ENCODE peak calls at places on chromosome X, in ten cellular contexts. J is fibroblast of pulmonary artery; F is HCT116; V is A549; D is tibial nerve; B is thoracic aorta; T is cardiac muscle cell; L is CD4-positive, CD25-positive, alpha-beta regulatory T cell; X is spleen; U is brain microvascular endothelial cell. G is an unnamed sample.

GRCh38 chrX:12308420-12308819 is 170.1 kb downstream of the FRMPD4 start:
- DNase-seq in V (peak), X (no peak), J (no peak), L (no peak), U (no peak), B (no peak), D (no peak), T (no peak), F (no peak), G (no peak)

GRCh38 chrX:42273387-42273786 is 350.0 kb upstream of the CASK start:
- DNase-seq in U (no peak), V (no peak), F (no peak), X (no peak), B (no peak), L (no peak), D (no peak), J (no peak), T (no peak), G (no peak)

GRCh38 chrX:119625843-119626242 is 19.6 kb upstream of the NKRF start:
- DNase-seq in D (no peak), X (no peak), F (no peak), T (no peak), J (no peak), L (no peak), U (no peak), V (no peak), B (no peak), G (no peak)

GRCh38 chrX:105221374-105221773 is 880 bp upstream of the TEX13A start:
- DNase-seq in U (no peak), T (no peak), F (no peak), V (no peak), L (no peak), D (no peak), B (no peak), X (no peak), J (no peak), G (no peak)

GRCh38 chrX:18966624-18967023 is 17.3 kb downstream of the PHKA2 start:
- DNase-seq in T (no peak), B (no peak), L (no peak), D (no peak), J (no peak), U (no peak), X (no peak), F (no peak), V (no peak), G (no peak)

GRCh38 chrX:71326394-71326793 is 24.8 kb downstream of the ITGB1BP2 start:
- DNase-seq in J (no peak), F (no peak), D (no peak), L (no peak), T (no peak), U (no peak), B (no peak), X (no peak), V (no peak), G (no peak)

GRCh38 chrX:110081740-110082139 is 78.8 kb downstream of the TMEM164 start:
- DNase-seq in U (peak), B (no peak), X (no peak), J (peak), T (no peak), D (no peak), F (no peak), V (peak), L (no peak), G (no peak)

GRCh38 chrX:110418220-110418856 is 59.7 kb downstream of the RTL9 start:
- DNase-seq in F (no peak), U (peak), X (no peak), D (no peak), L (no peak), V (peak), J (peak), B (no peak), T (peak), G (peak)

GRCh38 chrX:110146521-110146920 is 143.6 kb downstream of the TMEM164 start:
- DNase-seq in J (peak), U (peak), V (peak), D (no peak), L (peak), F (peak), B (no peak), X (no peak), T (peak), G (peak)

GRCh38 chrX:71493111-71493613 is 39.7 kb upstream of the OGT start:
- DNase-seq in U (no peak), L (no peak), D (peak), X (no peak), J (peak), B (no peak), F (no peak), T (no peak), V (no peak), G (no peak)

GRCh38 chrX:50973199-50973598 is 62.7 kb downstream of the BMP15 start:
- DNase-seq in B (no peak), D (no peak), V (no peak), U (no peak), X (no peak), J (no peak), F (no peak), T (no peak), L (no peak), G (no peak)

GRCh38 chrX:16138108-16138427 is 14.7 kb downstream of the GRPR start:
- DNase-seq in T (peak), D (no peak), X (no peak), B (no peak), J (peak), U (no peak), V (peak), F (peak), L (no peak), G (no peak)

GRCh38 chrX:35380808-35381700 is 417.1 kb upstream of the MAGEB16 start:
- DNase-seq in B (no peak), L (no peak), F (no peak), D (no peak), X (no peak), U (no peak), V (peak), T (peak), J (peak), G (peak)

GRCh38 chrX:151870603-151871002 is 42.1 kb upstream of the MAGEA4 start:
- DNase-seq in V (peak), U (peak), F (peak), L (no peak), X (no peak), B (no peak), J (peak), T (no peak), D (no peak), G (no peak)

GRCh38 chrX:129957241-129958099 is 25.0 kb upstream of the BCORL1 start:
- DNase-seq in D (no peak), X (peak), J (peak), B (no peak), T (peak), F (peak), L (no peak), U (no peak), V (peak), G (no peak)

GRCh38 chrX:33134164-33134563 is 77.2 kb downstream of the DMD start:
- DNase-seq in B (no peak), X (no peak), V (no peak), F (no peak), T (no peak), U (no peak), L (no peak), D (no peak), J (no peak), G (no peak)

GRCh38 chrX:8879750-8880149 is 78.6 kb upstream of the FAM9A start:
- DNase-seq in V (peak), F (no peak), D (no peak), T (no peak), J (peak), B (no peak), L (no peak), X (no peak), U (peak), G (peak)

GRCh38 chrX:43939187-43939926 is 33.8 kb downstream of the NDP start:
- DNase-seq in X (no peak), J (peak), V (peak), T (no peak), U (no peak), F (no peak), D (no peak), L (no peak), B (no peak), G (no peak)

DNA sequence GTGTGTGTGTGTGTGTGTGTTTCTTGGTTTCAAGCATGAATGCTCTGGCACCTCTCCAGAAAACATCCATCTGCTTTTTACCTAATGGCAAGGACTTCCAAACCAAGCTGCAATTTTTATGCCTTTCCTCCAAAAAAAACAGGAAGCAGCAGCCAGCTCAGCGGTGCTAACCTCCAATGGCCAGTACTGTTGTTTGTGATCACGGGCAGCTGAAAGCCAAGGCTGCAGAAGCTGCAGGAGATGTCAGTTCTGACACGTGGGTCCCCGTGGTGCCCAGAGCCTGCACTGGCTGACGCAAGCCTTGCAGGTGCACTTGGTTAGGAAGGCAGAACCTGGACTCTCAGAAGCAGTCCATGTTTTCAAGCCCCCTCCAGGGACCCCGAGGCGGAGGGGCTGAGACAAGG is 313.6 kb upstream of the DDX53 start:
- DNase-seq in D (peak), L (no peak), X (peak), F (no peak), U (peak), V (no peak), T (peak), B (peak), J (peak), G (no peak)
- H3K4me3 ChIP-seq in D (no peak), L (no peak), X (no peak), F (no peak), U (no peak), V (no peak), T (no peak), B (peak), J (no peak), G (no peak)

DNA sequence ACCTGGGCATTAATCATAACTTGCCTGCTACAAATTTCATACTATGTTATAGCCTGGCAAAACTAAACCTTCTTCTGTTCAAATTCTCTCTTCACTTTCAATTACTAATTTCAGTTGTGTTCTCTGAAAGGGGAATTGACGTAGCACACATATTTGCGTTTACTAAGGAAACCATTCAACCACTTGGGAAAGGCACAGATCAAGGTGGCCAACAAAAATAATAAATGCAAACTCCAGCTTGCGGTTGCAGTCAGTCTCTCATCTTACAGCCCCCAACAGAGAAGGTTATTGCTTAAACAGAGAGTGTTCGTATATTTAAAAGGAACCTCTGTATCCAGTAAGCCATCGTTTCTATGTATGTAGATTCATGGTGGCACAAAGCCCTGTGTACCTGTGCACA is 4.0 kb downstream of the SRPX start:
- DNase-seq in F (no peak), B (no peak), X (no peak), L (no peak), V (no peak), D (no peak), U (no peak), T (no peak), J (no peak), G (no peak)
- H3K4me3 ChIP-seq in F (no peak), B (no peak), X (no peak), L (no peak), V (no peak), D (no peak), U (no peak), T (no peak), J (peak), G (no peak)

DNA sequence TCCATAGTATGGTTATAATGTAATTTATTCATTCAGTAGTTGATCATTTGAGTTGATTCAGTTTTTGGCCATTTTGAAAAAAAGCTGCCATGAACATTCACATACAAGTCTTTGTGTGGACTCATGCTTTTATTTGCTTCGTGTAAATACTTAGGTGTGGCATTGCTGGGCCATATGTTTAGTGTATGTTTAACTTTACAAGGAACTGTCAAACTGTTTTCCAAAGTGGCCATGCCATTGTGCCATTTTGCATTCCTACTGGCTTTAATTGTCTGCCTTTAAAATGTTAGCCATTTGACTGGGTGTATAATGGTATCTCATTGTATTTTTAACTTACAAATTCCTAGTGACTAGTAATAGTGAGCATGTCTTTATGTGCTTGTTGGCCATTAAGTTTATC is 8.8 kb downstream of the MTM1 start:
- DNase-seq in T (no peak), U (no peak), V (peak), D (no peak), B (no peak), X (no peak), L (no peak), J (no peak), F (no peak), G (no peak)
- H3K4me3 ChIP-seq in T (no peak), U (no peak), V (no peak), D (no peak), B (no peak), X (no peak), L (peak), J (no peak), F (no peak), G (no peak)

DNA sequence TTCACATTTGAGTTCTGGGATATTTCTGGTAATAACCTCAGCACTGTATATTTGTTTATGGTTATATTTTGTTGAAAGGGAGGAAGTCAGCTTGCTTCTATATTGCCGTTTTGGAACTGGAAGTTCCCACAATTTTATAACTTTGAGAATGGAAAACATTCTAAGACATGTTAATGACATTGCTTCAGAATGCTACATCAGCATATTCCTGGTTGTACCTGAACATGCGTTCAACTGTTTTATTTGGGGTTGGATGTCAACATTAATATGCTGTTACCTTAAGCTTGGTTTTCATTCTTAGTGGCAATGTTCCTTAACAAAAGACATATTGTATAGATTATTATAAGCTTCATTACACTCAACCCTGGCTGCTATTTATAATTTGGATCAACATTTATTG is 489.4 kb upstream of the MAGEB18 start:
- DNase-seq in X (no peak), B (no peak), L (no peak), V (no peak), J (no peak), T (no peak), U (no peak), F (no peak), D (no peak), G (no peak)
- H3K4me3 ChIP-seq in X (no peak), B (no peak), L (no peak), V (no peak), J (no peak), T (no peak), U (no peak), F (no peak), D (no peak), G (no peak)

DNA sequence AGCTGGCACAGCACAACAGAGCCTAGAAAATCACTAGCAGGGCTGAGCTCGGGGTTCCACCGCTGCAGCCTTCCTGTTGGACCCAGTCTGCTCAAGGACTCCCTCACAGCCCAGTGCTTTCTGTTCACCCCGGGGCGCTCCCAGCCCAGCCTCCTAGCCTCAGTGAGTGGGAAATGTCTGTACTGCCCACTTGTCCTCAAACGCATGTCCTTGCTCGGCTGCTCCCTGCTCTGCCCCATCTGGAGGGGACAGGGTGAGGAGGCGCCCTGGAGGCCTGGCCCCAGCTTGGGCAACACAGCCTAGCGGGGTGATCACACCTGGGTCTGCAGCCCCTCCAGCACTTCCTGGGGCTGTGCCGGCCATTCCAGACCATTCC is 11.9 kb upstream of the CCNQ start:
- DNase-seq in B (no peak), F (no peak), U (no peak), L (no peak), J (no peak), X (peak), T (no peak), D (no peak), V (no peak), G (no peak)
- H3K4me3 ChIP-seq in B (no peak), F (no peak), U (no peak), L (no peak), J (no peak), X (no peak), T (no peak), D (no peak), V (no peak), G (no peak)

GRCh38 chrX:40244980-40245379 is 147.2 kb upstream of the BCOR start:
- DNase-seq in V (no peak), L (no peak), B (no peak), X (no peak), D (no peak), F (no peak), U (peak), J (peak), T (peak), G (peak)
- H3K4me3 ChIP-seq in V (no peak), L (no peak), B (peak), X (no peak), D (no peak), F (no peak), U (no peak), J (no peak), T (no peak), G (no peak)

GRCh38 chrX:80806557-80806956 is 3.1 kb downstream of the BRWD3 start:
- DNase-seq in V (no peak), X (no peak), U (no peak), B (no peak), L (no peak), J (no peak), F (no peak), T (no peak), D (no peak), G (no peak)
- H3K4me3 ChIP-seq in V (no peak), X (no peak), U (no peak), B (no peak), L (peak), J (no peak), F (no peak), T (no peak), D (no peak), G (no peak)

DNA sequence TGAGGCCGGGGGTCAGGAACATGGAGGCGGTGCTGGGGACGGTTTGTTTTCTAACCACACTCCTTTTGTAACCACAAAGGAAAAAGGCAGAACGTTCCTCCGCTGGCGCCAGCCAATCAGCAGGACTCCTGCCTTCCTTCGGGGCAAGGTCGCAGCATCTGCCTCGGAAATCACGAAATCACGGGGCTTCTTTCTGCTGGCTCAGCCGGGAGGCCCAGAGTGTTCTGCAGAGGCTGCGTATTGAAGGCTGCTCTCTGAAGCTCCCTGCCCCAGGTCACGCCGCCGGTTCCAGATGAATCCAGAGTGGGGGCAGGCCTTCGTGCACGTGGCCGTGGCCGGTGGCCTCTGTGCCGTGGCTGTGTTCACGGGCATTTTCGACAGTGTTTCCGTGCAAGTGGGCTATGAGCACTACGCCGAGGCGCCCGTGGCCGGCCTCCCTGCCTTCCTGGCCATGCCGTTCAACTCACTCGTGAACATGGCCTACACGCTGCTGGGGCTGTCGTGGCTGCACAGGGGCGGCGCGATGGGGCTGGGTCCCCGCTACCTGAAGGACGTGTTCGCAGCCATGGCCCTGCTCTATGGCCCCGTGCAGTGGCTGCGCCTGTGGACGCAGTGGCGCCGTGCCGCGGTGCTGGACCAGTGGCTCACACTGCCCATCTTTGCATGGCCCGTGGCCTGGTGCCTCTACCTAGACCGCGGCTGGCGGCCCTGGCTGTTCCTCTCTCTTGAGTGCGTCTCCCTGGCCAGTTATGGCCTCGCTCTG is 9.4 kb downstream of the TMEM187 start:
- DNase-seq in U (no peak), F (no peak), J (no peak), X (peak), D (peak), L (peak), V (no peak), T (no peak), B (no peak), G (peak)
- H3K4me3 ChIP-seq in U (no peak), F (no peak), J (no peak), X (peak), D (no peak), L (peak), V (no peak), T (no peak), B (no peak), G (peak)

G was measured in Jurkat, Clone E6-1.